ENCODE peak calls at places on chromosome 2, in nine cellular contexts. Z, G, H, Y, K, S, R, T and L are unnamed samples.

GRCh38 chr2:68516051-68516771 is 48.8 kb downstream of the APLF start:
- DNase-seq in Z (no peak), G (no peak), H (no peak), Y (no peak), K (no peak), S (no peak), R (no peak), T (no peak), L (no peak)

GRCh38 chr2:51722311-51722710 is 690.4 kb upstream of the NRXN1 start:
- DNase-seq in Z (no peak), G (no peak), H (peak; percentile 85), Y (peak; percentile 37), K (no peak), S (no peak), R (no peak), T (no peak), L (no peak)

GRCh38 chr2:219453691-219454131 is 19.1 kb downstream of the SPEG start:
- DNase-seq in Z (no peak), G (no peak), H (peak; percentile 81), Y (peak; percentile 89), K (no peak), S (no peak), R (no peak), T (peak; percentile 100), L (no peak)

GRCh38 chr2:108239786-108240185 is at the start of gene SULT1C3:
- DNase-seq in Z (no peak), G (no peak), H (no peak), Y (no peak), K (no peak), S (no peak), R (no peak), T (no peak), L (no peak)

GRCh38 chr2:69208023-69208595 is 178.9 kb downstream of the GFPT1 start:
- DNase-seq in Z (no peak), G (no peak), H (peak; percentile 24), Y (peak; percentile 18), K (no peak), S (no peak), R (no peak), T (no peak), L (no peak)

GRCh38 chr2:61151434-61151833 is 10.6 kb upstream of the C2orf74 start:
- DNase-seq in Z (peak; percentile 41), G (no peak), H (peak; percentile 67), Y (peak; percentile 28), K (no peak), S (no peak), R (no peak), T (no peak), L (no peak)

GRCh38 chr2:54497738-54498680 is 41.9 kb downstream of the SPTBN1 start:
- DNase-seq in Z (peak; percentile 12), G (no peak), H (peak; percentile 59), Y (peak; percentile 65), K (no peak), S (peak; percentile 27), R (no peak), T (no peak), L (no peak)

GRCh38 chr2:239939736-239940483 is 85.2 kb downstream of the NDUFA10 start:
- DNase-seq in Z (no peak), G (no peak), H (no peak), Y (no peak), K (no peak), S (no peak), R (no peak), T (peak; percentile 50), L (no peak)

GRCh38 chr2:36780231-36780808 is 83.8 kb downstream of the VIT start:
- DNase-seq in Z (peak; percentile 54), G (no peak), H (peak; percentile 70), Y (peak; percentile 81), K (no peak), S (no peak), R (peak; percentile 48), T (no peak), L (no peak)

GRCh38 chr2:31287681-31288080 is 53.7 kb downstream of the EHD3 start:
- DNase-seq in Z (no peak), G (no peak), H (no peak), Y (peak; percentile 66), K (no peak), S (no peak), R (no peak), T (no peak), L (no peak)

GRCh38 chr2:165610591-165611029 is 141.1 kb downstream of the CSRNP3 start:
- DNase-seq in Z (no peak), G (no peak), H (no peak), Y (no peak), K (no peak), S (no peak), R (peak; percentile 27), T (no peak), L (no peak)

GRCh38 chr2:56448999-56449431 is 265.2 kb downstream of the CCDC85A start:
- DNase-seq in Z (no peak), G (no peak), H (no peak), Y (peak; percentile 14), K (no peak), S (no peak), R (no peak), T (no peak), L (no peak)

GRCh38 chr2:6993230-6993640 is 76.0 kb downstream of the RNF144A start:
- DNase-seq in Z (no peak), G (no peak), H (no peak), Y (no peak), K (no peak), S (peak; percentile 59), R (no peak), T (no peak), L (no peak)

GRCh38 chr2:229348135-229348534 is 77.0 kb upstream of the PID1 start:
- DNase-seq in Z (no peak), G (no peak), H (peak; percentile 92), Y (peak; percentile 58), K (no peak), S (no peak), R (no peak), T (no peak), L (no peak)

GRCh38 chr2:167965907-167966306 is 281.5 kb downstream of the STK39 start:
- DNase-seq in Z (no peak), G (no peak), H (no peak), Y (no peak), K (no peak), S (no peak), R (no peak), T (no peak), L (no peak)

GRCh38 chr2:119760876-119761275 is 1.2 kb downstream of the PTPN4 start:
- DNase-seq in Z (no peak), G (no peak), H (peak; percentile 46), Y (peak; percentile 66), K (no peak), S (no peak), R (no peak), T (no peak), L (no peak)

GRCh38 chr2:43812947-43813346 is 25.7 kb downstream of the ABCG5 start:
- DNase-seq in Z (no peak), G (no peak), H (no peak), Y (no peak), K (no peak), S (no peak), R (no peak), T (no peak), L (no peak)

GRCh38 chr2:149218500-149218899 is 111.9 kb upstream of the LYPD6 start:
- DNase-seq in Z (no peak), G (no peak), H (no peak), Y (no peak), K (no peak), S (no peak), R (no peak), T (no peak), L (no peak)

GRCh38 chr2:218290316-218291261 is 1.7 kb downstream of the TMBIM1 start:
- DNase-seq in Z (peak; percentile 27), G (no peak), H (no peak), Y (no peak), K (no peak), S (no peak), R (peak; percentile 22), T (no peak), L (peak; percentile 66)

GRCh38 chr2:73821227-73821626 is 7.5 kb upstream of the STAMBP start:
- DNase-seq in Z (no peak), G (no peak), H (no peak), Y (no peak), K (no peak), S (no peak), R (no peak), T (no peak), L (no peak)

GRCh38 chr2:204791230-204791629 is 246.0 kb downstream of the PARD3B start:
- DNase-seq in Z (no peak), G (no peak), H (no peak), Y (peak; percentile 12), K (no peak), S (no peak), R (no peak), T (no peak), L (no peak)

GRCh38 chr2:145729481-145729880 is 1209.6 kb upstream of the ZEB2 start:
- DNase-seq in Z (no peak), G (no peak), H (no peak), Y (no peak), K (no peak), S (no peak), R (no peak), T (no peak), L (no peak)